ENCODE peak calls at places on chromosomes 1 and 21, in seven cellular contexts. T, A, O, M, W, U and V are unnamed samples.

GRCh38 chr1:109906160-109906838 is 4.3 kb upstream of the CSF1 start:
- DNase-seq in W (no peak), T (no peak), U (no peak), A (no peak), M (no peak), O (peak), V (peak)

GRCh38 chr1:227948493-227949260 is 945 bp upstream of the WNT9A start:
- DNase-seq in T (no peak), O (no peak), M (peak), W (peak), U (peak), A (no peak), V (no peak)

GRCh38 chr1:221937155-221937953 is 195.5 kb upstream of the DUSP10 start:
- DNase-seq in U (no peak), W (no peak), O (no peak), A (no peak), T (no peak), M (no peak), V (peak)

GRCh38 chr1:67690018-67690363 is 5.0 kb downstream of the GADD45A start:
- DNase-seq in W (no peak), U (no peak), A (no peak), O (no peak), T (no peak), M (no peak), V (no peak)

GRCh38 chr21:43737158-43737950 is 18.4 kb downstream of the PDXK start:
- DNase-seq in O (no peak), U (no peak), W (no peak), M (no peak), T (no peak), A (no peak), V (no peak)

GRCh38 chr1:66980745-66981367 is 56.1 kb downstream of the MIER1 start:
- DNase-seq in A (no peak), O (no peak), U (no peak), W (peak), M (no peak), T (no peak), V (no peak)

GRCh38 chr1:10948463-10948775 is 64.0 kb upstream of the TARDBP start:
- DNase-seq in W (no peak), U (no peak), O (no peak), M (no peak), T (no peak), A (no peak), V (no peak)

GRCh38 chr1:84632975-84633427 is 57.3 kb downstream of the SSX2IP start:
- DNase-seq in O (no peak), M (no peak), A (no peak), U (no peak), T (no peak), W (peak), V (no peak)

GRCh38 chr1:155117610-155118009 is 10.1 kb upstream of the EFNA1 start:
- DNase-seq in T (no peak), A (no peak), M (no peak), U (no peak), W (no peak), O (no peak), V (no peak)

GRCh38 chr1:22450421-22451021 is 1.1 kb upstream of the ZBTB40 start:
- DNase-seq in A (no peak), M (no peak), T (no peak), U (no peak), O (no peak), W (no peak), V (no peak)

GRCh38 chr1:39196244-39197215 is 8.0 kb upstream of the MACF1 start:
- DNase-seq in T (no peak), M (no peak), W (no peak), O (peak), U (no peak), A (no peak), V (no peak)

GRCh38 chr1:24502168-24503002 is at the start of gene RCAN3:
- DNase-seq in A (peak), W (peak), U (peak), O (peak), M (peak), T (peak), V (peak)

GRCh38 chr1:24504560-24504959 is 1.9 kb downstream of the RCAN3 start:
- DNase-seq in M (no peak), T (no peak), U (no peak), W (no peak), O (no peak), A (no peak), V (no peak)

GRCh38 chr1:24505816-24506215 is 3.2 kb downstream of the RCAN3 start:
- DNase-seq in T (no peak), U (no peak), O (no peak), M (no peak), A (no peak), W (no peak), V (no peak)

GRCh38 chr1:24503003-24503751 is 541 bp downstream of the RCAN3 start:
- DNase-seq in A (peak), W (peak), M (no peak), O (peak), T (no peak), U (no peak), V (no peak)

DNA sequence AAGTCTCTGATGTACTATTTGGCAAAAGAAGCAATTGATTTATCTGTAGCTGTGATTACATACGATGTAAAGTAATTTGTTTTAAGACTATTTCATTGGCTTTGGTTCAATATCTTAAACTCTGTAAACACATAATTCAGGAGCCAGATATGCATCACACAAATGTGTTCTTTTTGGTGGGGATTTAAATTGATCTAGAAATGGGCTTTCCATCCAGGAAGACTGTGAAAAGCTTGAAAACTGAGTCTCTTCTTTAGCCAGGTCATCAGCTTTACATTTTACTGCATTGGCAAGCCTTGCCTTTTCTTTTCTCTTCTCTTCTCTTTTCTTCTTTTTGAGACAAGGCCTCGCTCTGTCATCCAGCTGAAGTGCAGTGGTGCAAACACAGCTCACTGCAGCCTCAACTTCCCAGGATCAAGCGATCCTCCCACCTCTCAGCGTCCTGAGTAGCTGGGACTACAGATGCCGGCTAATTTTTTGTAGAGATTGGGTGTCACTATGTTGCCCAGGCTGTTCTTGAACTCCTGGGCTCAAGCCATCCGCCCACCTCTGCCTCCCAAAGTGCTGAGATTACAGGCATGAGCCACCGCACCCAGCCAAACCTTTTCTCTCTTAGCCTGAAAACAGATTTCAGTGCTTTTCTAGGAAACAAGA is 1.4 kb downstream of the RCAN3 start:
- DNase-seq in W (no peak), T (no peak), O (no peak), M (no peak), A (no peak), U (no peak), V (no peak)
- H3K4me3 ChIP-seq in W (peak), T (peak), O (peak), M (no peak), A (peak), U (peak), V (no peak)

DNA sequence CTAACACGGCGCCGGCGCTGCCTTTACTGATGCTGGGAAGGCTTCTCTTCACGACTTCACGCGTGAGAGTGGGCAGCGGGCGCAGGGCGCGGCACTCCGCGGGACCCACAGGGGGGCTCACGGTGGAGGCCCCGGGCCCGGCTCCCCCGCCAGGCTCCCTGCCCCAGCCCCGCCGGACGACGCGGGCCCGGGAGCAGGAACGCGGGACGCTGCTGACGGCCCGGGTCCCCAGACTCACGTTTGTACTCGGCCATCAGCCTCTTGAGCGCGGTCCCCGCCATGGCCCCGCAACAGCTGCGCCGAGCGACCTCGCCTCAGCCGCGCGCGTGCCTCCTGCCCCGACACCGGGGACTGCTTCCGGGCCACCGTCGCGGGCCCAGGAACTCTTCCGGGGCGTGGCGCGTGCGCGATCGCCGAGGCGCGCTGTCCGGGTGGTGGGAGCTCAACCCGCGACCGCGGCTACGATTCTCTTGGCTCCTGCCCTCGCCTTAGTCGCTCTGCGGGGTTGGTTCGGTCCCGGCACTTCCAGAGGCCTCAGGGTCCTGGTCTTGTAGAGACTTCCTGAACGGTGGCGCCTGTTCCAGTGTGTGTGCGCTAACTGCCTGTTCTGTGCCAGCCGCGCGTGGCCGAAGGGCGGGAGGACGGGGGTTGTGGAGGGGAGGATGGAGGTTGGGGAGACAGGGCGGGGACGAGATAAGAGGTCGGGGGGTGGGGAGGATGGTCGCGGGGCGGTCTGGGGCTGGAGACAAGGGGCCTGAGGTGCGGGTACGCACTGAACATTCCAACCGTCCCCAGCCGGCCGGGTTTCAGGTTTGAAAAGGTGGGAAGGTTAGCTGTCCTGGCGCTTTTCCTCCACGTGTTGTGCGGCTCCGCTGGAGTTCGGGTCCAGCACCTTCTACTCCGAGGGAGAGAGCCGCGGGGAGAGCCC is at the start of gene UBE2G2:
- DNase-seq in W (peak), O (peak), A (peak), U (peak), M (peak), T (no peak), V (peak)
- TF ChIP-seq CTCF in W (no peak), O (peak), A (no peak), U (no peak), M (no peak), T (peak), V (no peak)

DNA sequence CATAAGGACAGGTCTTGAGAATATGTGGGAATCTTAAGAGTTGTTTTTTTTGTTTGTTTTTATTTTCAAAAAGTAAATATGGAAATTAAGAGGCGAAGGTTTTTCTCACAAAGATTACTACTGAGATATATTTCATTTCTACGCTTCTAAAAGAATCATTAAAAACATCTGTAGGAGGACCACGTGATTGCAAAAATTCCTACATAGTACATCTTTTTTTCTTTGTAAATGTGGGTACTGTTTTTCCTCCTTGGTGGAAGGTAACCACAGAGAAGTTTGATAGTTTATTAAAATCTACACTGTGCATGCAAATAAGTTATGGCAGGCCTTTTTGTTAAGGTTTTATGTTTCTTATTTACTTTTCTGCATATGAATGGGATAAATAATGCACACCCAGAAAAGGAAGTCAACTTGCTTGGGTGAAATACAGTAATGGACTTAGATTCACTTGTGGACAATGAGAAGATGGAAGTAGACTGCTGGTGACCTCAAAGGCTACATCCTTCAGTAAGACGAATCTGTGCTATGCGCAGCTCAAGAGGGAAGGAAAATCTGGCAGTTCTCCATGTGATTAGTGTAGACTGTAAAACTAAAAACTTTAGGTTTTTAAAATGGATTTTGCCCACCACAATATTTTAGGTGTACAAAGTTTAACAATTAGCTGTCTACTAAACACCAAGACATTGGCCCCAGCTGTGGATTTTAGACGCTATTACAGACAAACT is 2.0 kb downstream of the AK5 start:
- DNase-seq in O (no peak), W (no peak), U (no peak), M (no peak), T (no peak), A (no peak), V (no peak)
- H3K4me3 ChIP-seq in O (no peak), W (no peak), U (no peak), M (no peak), T (no peak), A (no peak), V (no peak)

GRCh38 chr1:199691540-199691939 is 336.0 kb upstream of the NR5A2 start:
- DNase-seq in M (no peak), U (no peak), A (no peak), W (peak), O (no peak), T (no peak), V (no peak)

GRCh38 chr1:199688133-199688676 is 339.3 kb upstream of the NR5A2 start:
- DNase-seq in U (no peak), A (no peak), T (no peak), M (no peak), W (no peak), O (no peak), V (no peak)

GRCh38 chr1:199687321-199687720 is 340.2 kb upstream of the NR5A2 start:
- DNase-seq in M (no peak), U (no peak), O (no peak), A (no peak), T (no peak), W (peak), V (no peak)

GRCh38 chr1:199688774-199689173 is 338.7 kb upstream of the NR5A2 start:
- DNase-seq in T (no peak), W (no peak), O (no peak), U (no peak), M (no peak), A (no peak), V (no peak)

GRCh38 chr1:199690520-199690919 is 337.0 kb upstream of the NR5A2 start:
- DNase-seq in O (no peak), U (no peak), M (no peak), A (no peak), T (no peak), W (no peak), V (no peak)
- TF ChIP-seq CTCF in O (no peak), U (no peak), M (no peak), A (no peak), T (no peak), W (no peak), V (no peak)

GRCh38 chr1:183632087-183632486 is 3.5 kb downstream of the ARPC5 start:
- DNase-seq in W (peak), T (no peak), O (no peak), A (no peak), M (no peak), U (no peak), V (no peak)
- H3K4me3 ChIP-seq in W (no peak), T (no peak), O (no peak), A (peak), M (no peak), U (peak), V (peak)

GRCh38 chr1:161051219-161051618 is 5.4 kb upstream of the USF1 start:
- DNase-seq in A (no peak), U (no peak), W (no peak), T (no peak), M (no peak), O (no peak), V (no peak)

GRCh38 chr1:161059293-161059692 is 10.4 kb downstream of the ARHGAP30 start:
- DNase-seq in M (no peak), T (no peak), U (no peak), A (no peak), W (no peak), O (no peak), V (no peak)

GRCh38 chr1:161054232-161054631 is 8.5 kb upstream of the USF1 start:
- DNase-seq in A (no peak), U (no peak), W (no peak), O (no peak), T (no peak), M (no peak), V (no peak)

GRCh38 chr1:161052899-161053298 is 7.1 kb upstream of the USF1 start:
- DNase-seq in A (no peak), M (no peak), U (no peak), T (no peak), W (no peak), O (no peak), V (no peak)

GRCh38 chr1:161054805-161055204 is 9.0 kb upstream of the USF1 start:
- DNase-seq in T (no peak), W (no peak), U (no peak), M (no peak), O (no peak), A (no peak), V (no peak)
- TF ChIP-seq CTCF in T (no peak), W (peak), U (no peak), M (no peak), O (no peak), A (no peak), V (no peak)

DNA sequence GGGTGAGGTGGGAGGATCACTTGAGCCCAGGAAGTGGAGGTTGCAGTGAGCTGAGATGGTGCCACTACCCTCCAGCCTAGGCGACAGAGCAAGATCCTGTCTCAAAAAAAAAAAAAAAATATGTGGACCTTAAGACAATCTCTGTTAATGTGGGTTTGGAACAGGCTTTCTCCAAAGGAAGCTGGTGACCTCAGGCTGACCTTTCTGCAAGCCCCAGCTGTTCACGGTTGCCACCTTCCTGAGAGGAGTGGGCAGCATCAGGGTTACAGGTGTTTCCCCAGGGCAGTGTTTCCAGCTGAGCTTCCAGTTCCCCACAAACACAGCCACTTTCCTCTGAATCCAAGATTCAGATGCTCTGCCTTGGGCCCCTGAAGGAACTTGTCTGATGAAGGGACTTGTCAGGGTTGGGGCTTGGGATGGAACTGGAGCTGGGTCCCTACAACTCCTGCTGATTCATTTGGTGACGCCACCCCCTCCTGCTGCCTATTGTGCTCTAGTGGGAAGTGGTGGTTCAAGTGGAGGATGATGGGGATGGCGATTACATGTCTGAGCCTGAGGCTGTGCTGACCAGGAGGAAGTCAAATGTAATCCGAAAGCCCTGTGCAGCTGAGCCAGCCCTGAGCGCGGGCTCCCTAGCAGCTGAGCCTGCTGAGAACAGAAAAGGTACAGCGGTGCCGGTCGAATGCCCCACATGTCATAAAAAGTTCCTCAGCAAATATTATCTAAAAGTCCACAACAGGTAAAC is 1.9 kb downstream of the ZBTB48 start:
- DNase-seq in W (peak), A (no peak), U (no peak), O (no peak), M (no peak), T (no peak), V (no peak)
- H3K4me3 ChIP-seq in W (no peak), A (peak), U (no peak), O (no peak), M (no peak), T (no peak), V (no peak)

DNA sequence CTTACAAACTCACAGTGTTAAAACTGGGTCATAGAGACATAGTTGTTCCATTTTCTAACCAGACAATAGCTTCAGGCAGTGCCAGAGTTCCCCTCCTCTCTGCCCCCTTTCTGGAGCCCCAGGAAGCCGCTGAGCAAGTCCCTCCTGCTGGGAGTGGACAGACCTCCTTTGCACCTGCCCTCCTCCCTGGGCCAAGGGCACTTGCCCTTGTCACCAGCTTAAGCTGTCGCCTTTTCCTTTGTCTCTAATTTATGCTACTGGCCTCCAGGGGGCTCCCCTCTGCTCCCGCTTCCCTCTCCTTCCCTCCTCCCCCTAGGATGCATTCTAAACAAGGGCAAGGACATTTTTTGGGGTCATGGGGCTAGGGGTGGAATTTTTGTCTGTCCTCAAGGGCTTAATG is 182.4 kb downstream of the MIS18A start:
- DNase-seq in W (no peak), M (no peak), O (no peak), T (no peak), A (no peak), U (no peak), V (no peak)
- TF ChIP-seq CTCF in W (no peak), M (no peak), O (no peak), T (no peak), A (peak), U (no peak), V (peak)

DNA sequence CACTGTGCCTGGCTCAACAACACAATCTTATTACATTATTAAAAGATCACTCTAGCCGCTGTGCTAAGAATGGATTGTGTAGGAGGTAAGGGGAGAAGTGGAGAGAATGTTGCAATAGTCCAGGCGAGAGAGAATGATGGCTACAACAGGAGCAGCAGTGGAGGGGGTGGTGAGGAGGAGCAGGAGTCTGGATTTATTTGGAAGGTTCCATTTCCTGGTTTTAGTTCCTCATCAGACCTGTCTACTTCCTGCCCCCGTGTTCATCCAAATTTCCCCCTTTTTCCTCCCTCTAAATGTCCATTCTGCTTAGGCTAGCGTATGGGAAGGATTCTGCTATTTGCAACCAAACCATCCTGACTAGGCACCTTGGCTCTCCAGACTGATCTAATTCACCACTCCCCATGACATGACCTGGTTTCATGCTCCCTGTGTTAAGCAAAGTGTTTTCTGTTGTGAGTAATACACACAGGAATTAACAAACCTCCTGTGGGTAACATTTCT is 35.1 kb upstream of the EYA3 start:
- DNase-seq in W (peak), U (no peak), T (no peak), M (no peak), A (no peak), O (no peak), V (no peak)
- H3K4me3 ChIP-seq in W (no peak), U (no peak), T (no peak), M (no peak), A (no peak), O (no peak), V (no peak)